ENCODE peak calls at places on chromosome 16, in five cellular contexts. One of them, this sample, is unnamed.

GRCh38 chr16:77307764-77308561 is 108.8 kb downstream of the SYCE1L start:
- DNase-seq in HCEC 1CT: peak
- DNase-seq in cardiac fibroblast: peak
- DNase-seq in activated CD8-positive, alpha-beta memory T cell treated with anti-CD3 and anti-CD28 coated beads for 1 hour: no peak
- DNase-seq in stimulated activated CD8-positive, alpha-beta memory T cell treated with anti-CD3 and anti-CD28 coated beads, Interleukin-4, amount 100 ng/mL, for 24 hours: no peak
- DNase-seq in this sample: no peak

GRCh38 chr16:68362314-68362913 is 51.6 kb downstream of the PRMT7 start:
- DNase-seq in HCEC 1CT: no peak
- DNase-seq in cardiac fibroblast: no peak
- DNase-seq in activated CD8-positive, alpha-beta memory T cell treated with anti-CD3 and anti-CD28 coated beads for 1 hour: no peak
- DNase-seq in stimulated activated CD8-positive, alpha-beta memory T cell treated with anti-CD3 and anti-CD28 coated beads, Interleukin-4, amount 100 ng/mL, for 24 hours: no peak
- DNase-seq in this sample: no peak

GRCh38 chr16:10765772-10766171 is 22.1 kb downstream of the NUBP1 start:
- DNase-seq in HCEC 1CT: no peak
- DNase-seq in cardiac fibroblast: no peak
- DNase-seq in activated CD8-positive, alpha-beta memory T cell treated with anti-CD3 and anti-CD28 coated beads for 1 hour: no peak
- DNase-seq in stimulated activated CD8-positive, alpha-beta memory T cell treated with anti-CD3 and anti-CD28 coated beads, Interleukin-4, amount 100 ng/mL, for 24 hours: peak
- DNase-seq in this sample: no peak

GRCh38 chr16:59826767-59827166 is 1092.7 kb upstream of the GOT2 start:
- DNase-seq in HCEC 1CT: no peak
- DNase-seq in cardiac fibroblast: no peak
- DNase-seq in activated CD8-positive, alpha-beta memory T cell treated with anti-CD3 and anti-CD28 coated beads for 1 hour: no peak
- DNase-seq in stimulated activated CD8-positive, alpha-beta memory T cell treated with anti-CD3 and anti-CD28 coated beads, Interleukin-4, amount 100 ng/mL, for 24 hours: no peak
- DNase-seq in this sample: no peak

GRCh38 chr16:69644790-69645189 is 79.0 kb downstream of the NFAT5 start:
- DNase-seq in HCEC 1CT: no peak
- DNase-seq in cardiac fibroblast: no peak
- DNase-seq in activated CD8-positive, alpha-beta memory T cell treated with anti-CD3 and anti-CD28 coated beads for 1 hour: no peak
- DNase-seq in stimulated activated CD8-positive, alpha-beta memory T cell treated with anti-CD3 and anti-CD28 coated beads, Interleukin-4, amount 100 ng/mL, for 24 hours: no peak
- DNase-seq in this sample: no peak

GRCh38 chr16:80619824-80620223 is 79.0 kb downstream of the DYNLRB2 start:
- DNase-seq in HCEC 1CT: no peak
- DNase-seq in cardiac fibroblast: no peak
- DNase-seq in activated CD8-positive, alpha-beta memory T cell treated with anti-CD3 and anti-CD28 coated beads for 1 hour: no peak
- DNase-seq in stimulated activated CD8-positive, alpha-beta memory T cell treated with anti-CD3 and anti-CD28 coated beads, Interleukin-4, amount 100 ng/mL, for 24 hours: no peak
- DNase-seq in this sample: no peak

GRCh38 chr16:4846503-4846900 is 586 bp downstream of the GLYR1 start:
- DNase-seq in HCEC 1CT: peak
- DNase-seq in cardiac fibroblast: peak
- DNase-seq in activated CD8-positive, alpha-beta memory T cell treated with anti-CD3 and anti-CD28 coated beads for 1 hour: no peak
- DNase-seq in stimulated activated CD8-positive, alpha-beta memory T cell treated with anti-CD3 and anti-CD28 coated beads, Interleukin-4, amount 100 ng/mL, for 24 hours: peak
- DNase-seq in this sample: no peak

GRCh38 chr16:27264151-27264550 is 4.4 kb downstream of the NSMCE1 start:
- DNase-seq in HCEC 1CT: peak
- DNase-seq in cardiac fibroblast: peak
- DNase-seq in activated CD8-positive, alpha-beta memory T cell treated with anti-CD3 and anti-CD28 coated beads for 1 hour: no peak
- DNase-seq in stimulated activated CD8-positive, alpha-beta memory T cell treated with anti-CD3 and anti-CD28 coated beads, Interleukin-4, amount 100 ng/mL, for 24 hours: no peak
- DNase-seq in this sample: no peak

GRCh38 chr16:70561623-70562022 is 38.0 kb downstream of the SF3B3 start:
- DNase-seq in HCEC 1CT: no peak
- DNase-seq in cardiac fibroblast: no peak
- DNase-seq in activated CD8-positive, alpha-beta memory T cell treated with anti-CD3 and anti-CD28 coated beads for 1 hour: no peak
- DNase-seq in stimulated activated CD8-positive, alpha-beta memory T cell treated with anti-CD3 and anti-CD28 coated beads, Interleukin-4, amount 100 ng/mL, for 24 hours: no peak
- DNase-seq in this sample: no peak

GRCh38 chr16:57830890-57831484 is 28.7 kb upstream of the KIFC3 start:
- DNase-seq in HCEC 1CT: no peak
- DNase-seq in cardiac fibroblast: no peak
- DNase-seq in activated CD8-positive, alpha-beta memory T cell treated with anti-CD3 and anti-CD28 coated beads for 1 hour: no peak
- DNase-seq in stimulated activated CD8-positive, alpha-beta memory T cell treated with anti-CD3 and anti-CD28 coated beads, Interleukin-4, amount 100 ng/mL, for 24 hours: no peak
- DNase-seq in this sample: no peak

GRCh38 chr16:17658881-17659280 is 188.1 kb upstream of the XYLT1 start:
- DNase-seq in HCEC 1CT: no peak
- DNase-seq in cardiac fibroblast: no peak
- DNase-seq in activated CD8-positive, alpha-beta memory T cell treated with anti-CD3 and anti-CD28 coated beads for 1 hour: no peak
- DNase-seq in stimulated activated CD8-positive, alpha-beta memory T cell treated with anti-CD3 and anti-CD28 coated beads, Interleukin-4, amount 100 ng/mL, for 24 hours: no peak
- DNase-seq in this sample: no peak